ENCODE peak calls at places on chromosome 19, in eight cellular contexts. One of them, this sample, is unnamed. For H3K4me1, the result is how much of the 10 kb centered on the place peaks cover.

GRCh38 chr19:45643024-45643926 is 4.1 kb upstream of the EML2 start:
- DNase-seq in A673: peak
- DNase-seq in H9: peak
- DNase-seq in heart left ventricle: peak
- DNase-seq in neural progenitor cell: peak
- DNase-seq in foreskin keratinocyte: peak
- DNase-seq in prostate gland: peak
- DNase-seq in testis: peak
- DNase-seq in this sample: peak

GRCh38 chr19:6947745-6948144 is 60.4 kb downstream of the ADGRE1 start:
- DNase-seq in foreskin keratinocyte: no peak
- DNase-seq in A673: peak
- DNase-seq in testis: no peak
- DNase-seq in prostate gland: no peak
- DNase-seq in neural progenitor cell: no peak
- DNase-seq in heart left ventricle: no peak
- DNase-seq in H9: no peak
- DNase-seq in this sample: peak

GRCh38 chr19:55257461-55258411 is 1.1 kb downstream of the PPP6R1 start:
- DNase-seq in A673: no peak
- DNase-seq in heart left ventricle: no peak
- DNase-seq in prostate gland: no peak
- DNase-seq in foreskin keratinocyte: no peak
- DNase-seq in testis: peak
- DNase-seq in neural progenitor cell: peak
- DNase-seq in H9: no peak
- DNase-seq in this sample: peak

GRCh38 chr19:48695743-48696352 is at the start of gene FUT2:
- DNase-seq in heart left ventricle: no peak
- DNase-seq in prostate gland: no peak
- DNase-seq in neural progenitor cell: peak
- DNase-seq in testis: no peak
- DNase-seq in foreskin keratinocyte: no peak
- DNase-seq in A673: no peak
- DNase-seq in H9: peak
- DNase-seq in this sample: no peak

GRCh38 chr19:52949422-52949821 is 13.3 kb downstream of the ZNF816 start:
- DNase-seq in foreskin keratinocyte: no peak
- DNase-seq in prostate gland: no peak
- DNase-seq in neural progenitor cell: no peak
- DNase-seq in testis: no peak
- DNase-seq in heart left ventricle: no peak
- DNase-seq in H9: no peak
- DNase-seq in A673: no peak
- DNase-seq in this sample: no peak

GRCh38 chr19:5961969-5962945 is 15.7 kb downstream of the RANBP3 start:
- DNase-seq in H9: no peak
- DNase-seq in prostate gland: peak
- DNase-seq in foreskin keratinocyte: no peak
- DNase-seq in A673: peak
- DNase-seq in heart left ventricle: peak
- DNase-seq in testis: no peak
- DNase-seq in neural progenitor cell: no peak
- DNase-seq in this sample: peak

GRCh38 chr19:7871280-7871529 is 3.0 kb downstream of the PRR36 start:
- DNase-seq in prostate gland: no peak
- DNase-seq in neural progenitor cell: no peak
- DNase-seq in A673: no peak
- DNase-seq in H9: no peak
- DNase-seq in heart left ventricle: no peak
- DNase-seq in testis: no peak
- DNase-seq in foreskin keratinocyte: no peak
- DNase-seq in this sample: no peak

GRCh38 chr19:3375221-3376088 is 9.1 kb downstream of the NFIC start:
- DNase-seq in H9: no peak
- DNase-seq in heart left ventricle: peak
- DNase-seq in foreskin keratinocyte: no peak
- DNase-seq in neural progenitor cell: no peak
- DNase-seq in testis: peak
- DNase-seq in prostate gland: no peak
- DNase-seq in A673: no peak
- DNase-seq in this sample: peak

GRCh38 chr19:28632357-28633076 is 580.4 kb downstream of the UQCRFS1 start:
- DNase-seq in prostate gland: no peak
- DNase-seq in testis: no peak
- DNase-seq in foreskin keratinocyte: no peak
- DNase-seq in neural progenitor cell: no peak
- DNase-seq in H9: no peak
- DNase-seq in heart left ventricle: no peak
- DNase-seq in A673: no peak
- DNase-seq in this sample: no peak

GRCh38 chr19:53537126-53537522 is 821 bp upstream of the ZNF331 start:
- DNase-seq in H9: no peak
- DNase-seq in foreskin keratinocyte: no peak
- DNase-seq in A673: no peak
- DNase-seq in prostate gland: no peak
- DNase-seq in testis: no peak
- DNase-seq in neural progenitor cell: no peak
- DNase-seq in heart left ventricle: no peak
- DNase-seq in this sample: no peak

GRCh38 chr19:48630289-48631036 is 6.7 kb downstream of the DBP start:
- DNase-seq in A673: peak
- DNase-seq in H9: peak
- DNase-seq in heart left ventricle: peak
- DNase-seq in neural progenitor cell: peak
- DNase-seq in foreskin keratinocyte: no peak
- DNase-seq in testis: peak
- DNase-seq in prostate gland: no peak
- DNase-seq in this sample: peak

GRCh38 chr19:41930322-41930722 is 2.1 kb upstream of the ERFL start:
- DNase-seq in neural progenitor cell: no peak
- DNase-seq in prostate gland: no peak
- DNase-seq in H9: no peak
- DNase-seq in foreskin keratinocyte: no peak
- DNase-seq in heart left ventricle: no peak
- DNase-seq in testis: no peak
- DNase-seq in A673: no peak
- DNase-seq in this sample: no peak

GRCh38 chr19:8363803-8364771 is at the start of gene ANGPTL4:
- DNase-seq in prostate gland: peak
- DNase-seq in testis: peak
- DNase-seq in neural progenitor cell: peak
- DNase-seq in heart left ventricle: peak
- DNase-seq in foreskin keratinocyte: no peak
- DNase-seq in A673: peak
- DNase-seq in H9: peak
- DNase-seq in this sample: peak

GRCh38 chr19:34191355-34191962 is 19.2 kb downstream of the LSM14A start:
- DNase-seq in prostate gland: no peak
- DNase-seq in foreskin keratinocyte: no peak
- DNase-seq in testis: no peak
- DNase-seq in A673: no peak
- DNase-seq in neural progenitor cell: no peak
- DNase-seq in H9: no peak
- DNase-seq in heart left ventricle: no peak
- DNase-seq in this sample: no peak

GRCh38 chr19:3481241-3482090 is 1.1 kb upstream of the SMIM24 start:
- DNase-seq in foreskin keratinocyte: no peak
- DNase-seq in prostate gland: no peak
- DNase-seq in heart left ventricle: no peak
- DNase-seq in testis: no peak
- DNase-seq in H9: no peak
- DNase-seq in neural progenitor cell: no peak
- DNase-seq in A673: no peak
- DNase-seq in this sample: no peak

GRCh38 chr19:10748924-10749434 is 31.1 kb downstream of the DNM2 start:
- DNase-seq in testis: peak
- DNase-seq in foreskin keratinocyte: peak
- DNase-seq in H9: no peak
- DNase-seq in heart left ventricle: peak
- DNase-seq in neural progenitor cell: no peak
- DNase-seq in A673: no peak
- DNase-seq in prostate gland: peak
- DNase-seq in this sample: peak

GRCh38 chr19:58388175-58388526 is 1.1 kb downstream of the RPS5 start:
- DNase-seq in testis: no peak
- DNase-seq in heart left ventricle: no peak
- DNase-seq in foreskin keratinocyte: no peak
- DNase-seq in prostate gland: no peak
- DNase-seq in neural progenitor cell: no peak
- DNase-seq in H9: peak
- DNase-seq in A673: no peak
- DNase-seq in this sample: no peak

GRCh38 chr19:49676690-49677231 is 310 bp upstream of the PRMT1 start:
- DNase-seq in prostate gland: peak
- DNase-seq in testis: peak
- DNase-seq in foreskin keratinocyte: peak
- DNase-seq in neural progenitor cell: peak
- DNase-seq in H9: peak
- DNase-seq in A673: peak
- DNase-seq in heart left ventricle: peak
- DNase-seq in this sample: peak

GRCh38 chr19:31675187-31675913 is 326.1 kb upstream of the TSHZ3 start:
- DNase-seq in heart left ventricle: no peak
- DNase-seq in A673: no peak
- DNase-seq in neural progenitor cell: no peak
- DNase-seq in foreskin keratinocyte: peak
- DNase-seq in prostate gland: no peak
- DNase-seq in H9: no peak
- DNase-seq in testis: no peak
- DNase-seq in this sample: no peak

GRCh38 chr19:30693179-30693578 is 321.0 kb downstream of the ZNF536 start:
- DNase-seq in prostate gland: no peak
- DNase-seq in heart left ventricle: no peak
- DNase-seq in H9: no peak
- DNase-seq in A673: peak
- DNase-seq in testis: no peak
- DNase-seq in foreskin keratinocyte: no peak
- DNase-seq in neural progenitor cell: no peak
- DNase-seq in this sample: no peak

GRCh38 chr19:46825731-46826055 is 25.0 kb downstream of the AP2S1 start:
- DNase-seq in foreskin keratinocyte: no peak
- DNase-seq in testis: no peak
- DNase-seq in neural progenitor cell: no peak
- DNase-seq in H9: no peak
- DNase-seq in A673: no peak
- DNase-seq in prostate gland: no peak
- DNase-seq in heart left ventricle: no peak
- DNase-seq in this sample: no peak

GRCh38 chr19:46824887-46825730 is 25.5 kb downstream of the AP2S1 start:
- DNase-seq in foreskin keratinocyte: no peak
- DNase-seq in prostate gland: no peak
- DNase-seq in heart left ventricle: no peak
- DNase-seq in neural progenitor cell: no peak
- DNase-seq in A673: no peak
- DNase-seq in testis: no peak
- DNase-seq in H9: no peak
- DNase-seq in this sample: peak

GRCh38 chr19:46818812-46819211 is 30.4 kb upstream of the SLC1A5 start:
- DNase-seq in testis: peak
- DNase-seq in foreskin keratinocyte: no peak
- DNase-seq in prostate gland: no peak
- DNase-seq in H9: peak
- DNase-seq in A673: peak
- DNase-seq in neural progenitor cell: no peak
- DNase-seq in heart left ventricle: no peak
- DNase-seq in this sample: no peak

GRCh38 chr19:46823049-46823448 is 27.6 kb downstream of the AP2S1 start:
- DNase-seq in testis: no peak
- DNase-seq in A673: peak
- DNase-seq in foreskin keratinocyte: no peak
- DNase-seq in prostate gland: no peak
- DNase-seq in H9: no peak
- DNase-seq in neural progenitor cell: peak
- DNase-seq in heart left ventricle: no peak
- DNase-seq in this sample: no peak

GRCh38 chr19:46821512-46822359 is 28.9 kb downstream of the AP2S1 start:
- DNase-seq in heart left ventricle: peak
- DNase-seq in prostate gland: no peak
- DNase-seq in testis: no peak
- DNase-seq in foreskin keratinocyte: no peak
- DNase-seq in A673: no peak
- DNase-seq in H9: peak
- DNase-seq in neural progenitor cell: peak
- DNase-seq in this sample: no peak
- H3K27ac ChIP-seq in heart left ventricle: no peak
- H3K27ac ChIP-seq in prostate gland: no peak
- H3K27ac ChIP-seq in testis: no peak
- H3K27ac ChIP-seq in foreskin keratinocyte: no peak
- H3K27ac ChIP-seq in A673: no peak
- H3K27ac ChIP-seq in H9: no peak
- H3K27ac ChIP-seq in neural progenitor cell: no peak
- H3K27ac ChIP-seq in this sample: no peak

GRCh38 chr19:39021063-39021462 is 11.3 kb downstream of the FBXO27 start:
- DNase-seq in A673: no peak
- DNase-seq in foreskin keratinocyte: no peak
- DNase-seq in neural progenitor cell: no peak
- DNase-seq in H9: no peak
- DNase-seq in prostate gland: no peak
- DNase-seq in testis: no peak
- DNase-seq in heart left ventricle: no peak
- DNase-seq in this sample: no peak
- H3K4me1 ChIP-seq in A673: under half
- H3K4me1 ChIP-seq in foreskin keratinocyte: under half
- H3K4me1 ChIP-seq in neural progenitor cell: under half
- H3K4me1 ChIP-seq in H9: under half
- H3K4me1 ChIP-seq in prostate gland: under half
- H3K4me1 ChIP-seq in testis: under half
- H3K4me1 ChIP-seq in heart left ventricle: under half
- H3K4me1 ChIP-seq in this sample: under half

GRCh38 chr19:19327672-19328071 is 7.0 kb downstream of the MAU2 start:
- DNase-seq in neural progenitor cell: no peak
- DNase-seq in testis: no peak
- DNase-seq in H9: no peak
- DNase-seq in prostate gland: no peak
- DNase-seq in heart left ventricle: no peak
- DNase-seq in A673: no peak
- DNase-seq in foreskin keratinocyte: no peak
- DNase-seq in this sample: no peak
- TF ChIP-seq CTCF in neural progenitor cell: no peak
- TF ChIP-seq CTCF in testis: no peak
- TF ChIP-seq CTCF in H9: no peak
- TF ChIP-seq CTCF in prostate gland: no peak
- TF ChIP-seq CTCF in heart left ventricle: no peak
- TF ChIP-seq CTCF in A673: no peak
- TF ChIP-seq CTCF in foreskin keratinocyte: no peak
- TF ChIP-seq CTCF in this sample: no peak

DNA sequence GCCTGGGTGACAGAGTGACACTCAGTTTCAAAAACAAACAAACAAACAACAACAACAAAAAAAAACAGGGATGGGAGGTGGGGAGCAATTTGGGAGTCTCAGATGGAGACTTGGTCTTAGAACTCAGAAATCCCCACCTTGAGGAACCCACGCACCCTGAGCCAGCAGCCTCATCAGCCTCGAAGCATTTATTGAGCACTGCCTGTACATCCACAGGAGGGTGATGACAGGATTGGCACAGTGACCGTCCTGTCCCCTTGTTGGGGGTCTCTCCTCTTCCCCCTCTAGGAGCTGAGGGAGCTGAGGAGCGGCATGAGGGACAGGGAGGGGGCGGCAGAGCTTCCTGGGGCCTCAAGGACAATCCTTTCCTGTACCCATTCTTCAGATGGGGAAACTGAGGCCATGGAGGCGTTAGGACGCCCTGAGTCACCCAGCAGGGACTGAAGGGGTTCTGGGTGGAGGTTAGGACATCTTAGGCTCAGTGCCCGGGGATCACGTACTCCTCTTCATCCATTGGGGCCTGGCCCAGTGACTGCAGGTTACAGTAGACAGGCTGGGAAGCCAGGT is 5.6 kb downstream of the GDF15 start:
- DNase-seq in A673: no peak
- DNase-seq in neural progenitor cell: no peak
- DNase-seq in H9: no peak
- DNase-seq in testis: no peak
- DNase-seq in heart left ventricle: no peak
- DNase-seq in foreskin keratinocyte: no peak
- DNase-seq in prostate gland: no peak
- DNase-seq in this sample: no peak
- H3K27ac ChIP-seq in A673: no peak
- H3K27ac ChIP-seq in neural progenitor cell: no peak
- H3K27ac ChIP-seq in H9: no peak
- H3K27ac ChIP-seq in testis: no peak
- H3K27ac ChIP-seq in heart left ventricle: no peak
- H3K27ac ChIP-seq in foreskin keratinocyte: no peak
- H3K27ac ChIP-seq in prostate gland: no peak
- H3K27ac ChIP-seq in this sample: no peak

This sample was measured in adrenal gland.